ENCODE peak calls at places on chromosomes 16 and 17, in six cellular contexts. L is small intestine, B is psoas muscle, W is tibial nerve, V is AG09319, T is activated gamma-delta T cell treated with Interleukin-2 at 50 U/mL for 16 hours. S is an unnamed sample.
A peak's percentile ranks its signal among the peaks of the same experiment; 100 is the strongest.

GRCh38 chr17:80882323-80882722 is 109.3 kb upstream of the CHMP6 start:
- DNase-seq in T (no peak), V (no peak), W (no peak), L (no peak), B (peak; percentile 34), S (no peak)

GRCh38 chr16:76535-77272 is 1.3 kb upstream of the MPG start:
- DNase-seq in L (peak; percentile 47), B (peak; percentile 92), V (peak; percentile 77), W (peak; percentile 73), T (no peak), S (peak; percentile 74)

GRCh38 chr16:972316-973002 is 1.7 kb upstream of the LMF1 start:
- DNase-seq in W (no peak), B (no peak), T (no peak), L (peak; percentile 7), V (no peak), S (no peak)

GRCh38 chr16:65375651-65376050 is 253.8 kb upstream of the CDH11 start:
- DNase-seq in T (no peak), W (no peak), V (no peak), B (no peak), L (no peak), S (no peak)

GRCh38 chr16:10780628-10781027 is 37.0 kb downstream of the NUBP1 start:
- DNase-seq in V (no peak), W (no peak), B (no peak), L (no peak), T (no peak), S (no peak)

GRCh38 chr16:367333-367903 is 2.9 kb downstream of the MRPL28 start:
- DNase-seq in B (peak; percentile 46), L (no peak), T (no peak), V (no peak), W (no peak), S (no peak)

GRCh38 chr16:28936784-28937155 is 5.0 kb downstream of the CD19 start:
- DNase-seq in L (no peak), B (no peak), T (no peak), W (no peak), V (no peak), S (no peak)

GRCh38 chr17:34616148-34616547 is 36.8 kb downstream of the TMEM132E start:
- DNase-seq in B (no peak), T (no peak), L (no peak), W (no peak), V (no peak), S (no peak)

GRCh38 chr17:28087743-28088142 is 45.3 kb downstream of the NLK start:
- DNase-seq in B (no peak), L (peak; percentile 46), W (no peak), V (no peak), T (no peak), S (no peak)

GRCh38 chr17:77822302-77823030 is 136.0 kb upstream of the TNRC6C start:
- DNase-seq in L (peak; percentile 71), V (no peak), W (no peak), B (peak; percentile 74), T (no peak), S (no peak)

GRCh38 chr17:19744922-19745757 is 3.0 kb downstream of the ALDH3A1 start:
- DNase-seq in T (peak; percentile 82), L (peak; percentile 86), W (peak; percentile 95), B (peak; percentile 96), V (no peak), S (peak; percentile 89)

GRCh38 chr16:56866955-56867830 is 2.2 kb downstream of the SLC12A3 start:
- DNase-seq in V (peak; percentile 51), B (no peak), T (peak; percentile 41), W (no peak), L (peak; percentile 63), S (peak; percentile 78)

GRCh38 chr16:27237229-27238015 is 31.1 kb downstream of the NSMCE1 start:
- DNase-seq in W (no peak), L (peak; percentile 38), B (no peak), T (peak; percentile 62), V (no peak), S (peak; percentile 90)

GRCh38 chr17:50281739-50282401 is 7.6 kb downstream of the TMEM92 start:
- DNase-seq in W (no peak), V (no peak), B (peak; percentile 8), T (no peak), L (peak; percentile 74), S (no peak)

GRCh38 chr16:47043970-47044684 is 70.7 kb upstream of the DNAJA2 start:
- DNase-seq in L (no peak), W (no peak), V (no peak), T (no peak), B (no peak), S (no peak)

GRCh38 chr16:20263138-20263855 is 64.0 kb downstream of the GP2 start:
- DNase-seq in L (no peak), T (no peak), V (no peak), W (no peak), B (no peak), S (no peak)

GRCh38 chr16:69709456-69710084 is 16.8 kb downstream of the NQO1 start:
- DNase-seq in W (no peak), T (no peak), B (no peak), L (peak; percentile 80), V (no peak), S (peak; percentile 72)

GRCh38 chr16:86723699-86724098 is 145.3 kb downstream of the FOXL1 start:
- DNase-seq in L (no peak), B (peak; percentile 9), V (no peak), T (no peak), W (no peak), S (no peak)

GRCh38 chr16:86029131-86029741 is 130.3 kb downstream of the IRF8 start:
- DNase-seq in W (no peak), L (peak; percentile 56), B (peak; percentile 59), T (no peak), V (peak; percentile 2), S (peak; percentile 7)

GRCh38 chr16:59148312-59148711 is 414.2 kb upstream of the GOT2 start:
- DNase-seq in W (no peak), T (no peak), B (no peak), V (peak; percentile 20), L (no peak), S (no peak)

GRCh38 chr16:78570409-78571141 is 471.1 kb downstream of the WWOX start:
- DNase-seq in W (no peak), T (no peak), V (no peak), L (peak; percentile 51), B (no peak), S (no peak)

GRCh38 chr16:53673189-53673588 is 30.5 kb downstream of the RPGRIP1L start:
- DNase-seq in W (no peak), L (no peak), T (no peak), B (no peak), V (no peak), S (no peak)

GRCh38 chr17:4998666-4999428 is 1.1 kb downstream of the KIF1C start:
- DNase-seq in V (no peak), W (no peak), L (peak; percentile 87), B (no peak), T (no peak), S (no peak)

GRCh38 chr16:88298166-88298881 is 84.4 kb upstream of the ZNF469 start:
- DNase-seq in W (no peak), T (no peak), V (no peak), B (peak; percentile 53), L (no peak), S (peak; percentile 41)

GRCh38 chr17:77127735-77128361 is 12.9 kb upstream of the SEC14L1 start:
- DNase-seq in L (peak; percentile 76), V (no peak), B (peak; percentile 85), T (peak; percentile 62), W (peak; percentile 44), S (no peak)

GRCh38 chr17:63698381-63698885 is 1.5 kb downstream of the LIMD2 start:
- DNase-seq in T (peak; percentile 32), L (no peak), V (no peak), W (no peak), B (no peak), S (no peak)

GRCh38 chr17:50386451-50386994 is 10.8 kb downstream of the LRRC59 start:
- DNase-seq in L (no peak), B (no peak), W (no peak), T (no peak), V (no peak), S (no peak)

GRCh38 chr16:8590161-8590688 is at the start of gene TMEM114:
- DNase-seq in W (no peak), T (no peak), V (no peak), L (no peak), B (no peak), S (no peak)

GRCh38 chr17:78497115-78497540 is 80.1 kb downstream of the DNAH17 start:
- DNase-seq in L (peak; percentile 71), V (peak; percentile 45), B (peak; percentile 86), W (peak; percentile 35), T (peak; percentile 26), S (peak; percentile 84)

GRCh38 chr16:88287219-88287618 is 95.5 kb upstream of the ZNF469 start:
- DNase-seq in V (no peak), L (peak; percentile 66), B (peak; percentile 41), T (no peak), W (no peak), S (peak; percentile 59)

GRCh38 chr17:17508641-17509591 is 12.7 kb upstream of the RASD1 start:
- DNase-seq in L (no peak), B (peak; percentile 48), W (no peak), T (no peak), V (no peak), S (no peak)